ENCODE peak calls at places on chromosomes 3 and 15, in seven cellular contexts. One of them, this sample, is unnamed.

GRCh38 chr3:187974857-187975257 is 179.1 kb upstream of the LPP start:
- DNase-seq in left colon: no peak
- DNase-seq in astrocyte of the spinal cord: no peak
- DNase-seq in activated CD4-positive, alpha-beta T cell treated with anti-CD3 and anti-CD28 coated beads for 48 hours: no peak
- DNase-seq in Daoy: no peak
- DNase-seq in NCI-H460: no peak
- DNase-seq in stimulated activated CD8-positive, alpha-beta memory T cell treated with anti-CD3 and anti-CD28 coated beads, Interleukin-2, amount 100 ng/mL, for 1 hour: no peak
- DNase-seq in this sample: no peak

GRCh38 chr3:39501059-39501458 is 33.6 kb downstream of the MOBP start:
- DNase-seq in stimulated activated CD8-positive, alpha-beta memory T cell treated with anti-CD3 and anti-CD28 coated beads, Interleukin-2, amount 100 ng/mL, for 1 hour: no peak
- DNase-seq in left colon: no peak
- DNase-seq in activated CD4-positive, alpha-beta T cell treated with anti-CD3 and anti-CD28 coated beads for 48 hours: no peak
- DNase-seq in Daoy: no peak
- DNase-seq in NCI-H460: no peak
- DNase-seq in astrocyte of the spinal cord: no peak
- DNase-seq in this sample: no peak

GRCh38 chr3:173659972-173660371 is 262.4 kb downstream of the NLGN1 start:
- DNase-seq in left colon: no peak
- DNase-seq in activated CD4-positive, alpha-beta T cell treated with anti-CD3 and anti-CD28 coated beads for 48 hours: no peak
- DNase-seq in stimulated activated CD8-positive, alpha-beta memory T cell treated with anti-CD3 and anti-CD28 coated beads, Interleukin-2, amount 100 ng/mL, for 1 hour: no peak
- DNase-seq in astrocyte of the spinal cord: no peak
- DNase-seq in NCI-H460: no peak
- DNase-seq in Daoy: no peak
- DNase-seq in this sample: no peak

GRCh38 chr3:43998841-43999805 is 242.6 kb upstream of the TOPAZ1 start:
- DNase-seq in Daoy: peak; percentile 88
- DNase-seq in activated CD4-positive, alpha-beta T cell treated with anti-CD3 and anti-CD28 coated beads for 48 hours: no peak
- DNase-seq in left colon: peak; percentile 22
- DNase-seq in stimulated activated CD8-positive, alpha-beta memory T cell treated with anti-CD3 and anti-CD28 coated beads, Interleukin-2, amount 100 ng/mL, for 1 hour: no peak
- DNase-seq in NCI-H460: no peak
- DNase-seq in astrocyte of the spinal cord: peak; percentile 84
- DNase-seq in this sample: peak; percentile 69

GRCh38 chr3:157257101-157257500 is 97.2 kb upstream of the CCNL1 start:
- DNase-seq in left colon: no peak
- DNase-seq in astrocyte of the spinal cord: no peak
- DNase-seq in activated CD4-positive, alpha-beta T cell treated with anti-CD3 and anti-CD28 coated beads for 48 hours: no peak
- DNase-seq in NCI-H460: no peak
- DNase-seq in stimulated activated CD8-positive, alpha-beta memory T cell treated with anti-CD3 and anti-CD28 coated beads, Interleukin-2, amount 100 ng/mL, for 1 hour: no peak
- DNase-seq in Daoy: no peak
- DNase-seq in this sample: no peak

GRCh38 chr3:126127904-126128303 is 44.0 kb upstream of the SLC41A3 start:
- DNase-seq in Daoy: no peak
- DNase-seq in NCI-H460: no peak
- DNase-seq in astrocyte of the spinal cord: no peak
- DNase-seq in stimulated activated CD8-positive, alpha-beta memory T cell treated with anti-CD3 and anti-CD28 coated beads, Interleukin-2, amount 100 ng/mL, for 1 hour: no peak
- DNase-seq in left colon: no peak
- DNase-seq in activated CD4-positive, alpha-beta T cell treated with anti-CD3 and anti-CD28 coated beads for 48 hours: no peak
- DNase-seq in this sample: peak; percentile 12

GRCh38 chr3:6062226-6063187 is 798.4 kb upstream of the GRM7 start:
- DNase-seq in NCI-H460: no peak
- DNase-seq in activated CD4-positive, alpha-beta T cell treated with anti-CD3 and anti-CD28 coated beads for 48 hours: no peak
- DNase-seq in astrocyte of the spinal cord: no peak
- DNase-seq in stimulated activated CD8-positive, alpha-beta memory T cell treated with anti-CD3 and anti-CD28 coated beads, Interleukin-2, amount 100 ng/mL, for 1 hour: no peak
- DNase-seq in Daoy: no peak
- DNase-seq in left colon: no peak
- DNase-seq in this sample: no peak

GRCh38 chr15:57949374-57949938 is 116.1 kb downstream of the ALDH1A2 start:
- DNase-seq in NCI-H460: no peak
- DNase-seq in astrocyte of the spinal cord: no peak
- DNase-seq in stimulated activated CD8-positive, alpha-beta memory T cell treated with anti-CD3 and anti-CD28 coated beads, Interleukin-2, amount 100 ng/mL, for 1 hour: no peak
- DNase-seq in left colon: no peak
- DNase-seq in activated CD4-positive, alpha-beta T cell treated with anti-CD3 and anti-CD28 coated beads for 48 hours: no peak
- DNase-seq in Daoy: no peak
- DNase-seq in this sample: no peak

GRCh38 chr3:132378846-132379245 is 38.5 kb upstream of the DNAJC13 start:
- DNase-seq in Daoy: no peak
- DNase-seq in stimulated activated CD8-positive, alpha-beta memory T cell treated with anti-CD3 and anti-CD28 coated beads, Interleukin-2, amount 100 ng/mL, for 1 hour: no peak
- DNase-seq in NCI-H460: no peak
- DNase-seq in astrocyte of the spinal cord: no peak
- DNase-seq in activated CD4-positive, alpha-beta T cell treated with anti-CD3 and anti-CD28 coated beads for 48 hours: no peak
- DNase-seq in left colon: no peak
- DNase-seq in this sample: no peak

GRCh38 chr3:142894493-142894892 is 5.6 kb upstream of the PCOLCE2 start:
- DNase-seq in NCI-H460: no peak
- DNase-seq in Daoy: no peak
- DNase-seq in astrocyte of the spinal cord: no peak
- DNase-seq in left colon: no peak
- DNase-seq in stimulated activated CD8-positive, alpha-beta memory T cell treated with anti-CD3 and anti-CD28 coated beads, Interleukin-2, amount 100 ng/mL, for 1 hour: no peak
- DNase-seq in activated CD4-positive, alpha-beta T cell treated with anti-CD3 and anti-CD28 coated beads for 48 hours: no peak
- DNase-seq in this sample: no peak

GRCh38 chr3:134197681-134198261 is 52.9 kb downstream of the RYK start:
- DNase-seq in NCI-H460: peak; percentile 38
- DNase-seq in left colon: no peak
- DNase-seq in astrocyte of the spinal cord: peak; percentile 80
- DNase-seq in stimulated activated CD8-positive, alpha-beta memory T cell treated with anti-CD3 and anti-CD28 coated beads, Interleukin-2, amount 100 ng/mL, for 1 hour: no peak
- DNase-seq in Daoy: peak; percentile 66
- DNase-seq in activated CD4-positive, alpha-beta T cell treated with anti-CD3 and anti-CD28 coated beads for 48 hours: no peak
- DNase-seq in this sample: peak; percentile 47

GRCh38 chr15:91946075-91946474 is 92.6 kb downstream of the SLCO3A1 start:
- DNase-seq in activated CD4-positive, alpha-beta T cell treated with anti-CD3 and anti-CD28 coated beads for 48 hours: no peak
- DNase-seq in NCI-H460: no peak
- DNase-seq in stimulated activated CD8-positive, alpha-beta memory T cell treated with anti-CD3 and anti-CD28 coated beads, Interleukin-2, amount 100 ng/mL, for 1 hour: no peak
- DNase-seq in astrocyte of the spinal cord: no peak
- DNase-seq in Daoy: no peak
- DNase-seq in left colon: no peak
- DNase-seq in this sample: no peak

GRCh38 chr15:50774450-50774849 is 8.9 kb upstream of the SPPL2A start:
- DNase-seq in NCI-H460: no peak
- DNase-seq in left colon: no peak
- DNase-seq in activated CD4-positive, alpha-beta T cell treated with anti-CD3 and anti-CD28 coated beads for 48 hours: peak; percentile 9
- DNase-seq in stimulated activated CD8-positive, alpha-beta memory T cell treated with anti-CD3 and anti-CD28 coated beads, Interleukin-2, amount 100 ng/mL, for 1 hour: no peak
- DNase-seq in Daoy: no peak
- DNase-seq in astrocyte of the spinal cord: no peak
- DNase-seq in this sample: no peak

GRCh38 chr15:41928637-41929620 is 35.1 kb upstream of the SPTBN5 start:
- DNase-seq in Daoy: no peak
- DNase-seq in astrocyte of the spinal cord: no peak
- DNase-seq in stimulated activated CD8-positive, alpha-beta memory T cell treated with anti-CD3 and anti-CD28 coated beads, Interleukin-2, amount 100 ng/mL, for 1 hour: no peak
- DNase-seq in left colon: no peak
- DNase-seq in activated CD4-positive, alpha-beta T cell treated with anti-CD3 and anti-CD28 coated beads for 48 hours: peak; percentile 28
- DNase-seq in NCI-H460: peak; percentile 34
- DNase-seq in this sample: no peak

GRCh38 chr3:12658593-12659058 is 5.3 kb downstream of the RAF1 start:
- DNase-seq in stimulated activated CD8-positive, alpha-beta memory T cell treated with anti-CD3 and anti-CD28 coated beads, Interleukin-2, amount 100 ng/mL, for 1 hour: no peak
- DNase-seq in NCI-H460: no peak
- DNase-seq in astrocyte of the spinal cord: peak; percentile 82
- DNase-seq in Daoy: peak; percentile 45
- DNase-seq in left colon: no peak
- DNase-seq in activated CD4-positive, alpha-beta T cell treated with anti-CD3 and anti-CD28 coated beads for 48 hours: no peak
- DNase-seq in this sample: no peak

GRCh38 chr3:100216713-100217112 is 44.1 kb upstream of the TBC1D23 start:
- DNase-seq in left colon: no peak
- DNase-seq in stimulated activated CD8-positive, alpha-beta memory T cell treated with anti-CD3 and anti-CD28 coated beads, Interleukin-2, amount 100 ng/mL, for 1 hour: no peak
- DNase-seq in activated CD4-positive, alpha-beta T cell treated with anti-CD3 and anti-CD28 coated beads for 48 hours: no peak
- DNase-seq in Daoy: peak; percentile 16
- DNase-seq in astrocyte of the spinal cord: peak; percentile 49
- DNase-seq in NCI-H460: no peak
- DNase-seq in this sample: no peak

GRCh38 chr3:30258426-30259392 is 347.7 kb upstream of the TGFBR2 start:
- DNase-seq in left colon: no peak
- DNase-seq in Daoy: no peak
- DNase-seq in stimulated activated CD8-positive, alpha-beta memory T cell treated with anti-CD3 and anti-CD28 coated beads, Interleukin-2, amount 100 ng/mL, for 1 hour: no peak
- DNase-seq in astrocyte of the spinal cord: peak; percentile 51
- DNase-seq in NCI-H460: no peak
- DNase-seq in activated CD4-positive, alpha-beta T cell treated with anti-CD3 and anti-CD28 coated beads for 48 hours: no peak
- DNase-seq in this sample: peak; percentile 89

GRCh38 chr3:20511863-20512262 is 325.9 kb upstream of the SGO1 start:
- DNase-seq in activated CD4-positive, alpha-beta T cell treated with anti-CD3 and anti-CD28 coated beads for 48 hours: no peak
- DNase-seq in stimulated activated CD8-positive, alpha-beta memory T cell treated with anti-CD3 and anti-CD28 coated beads, Interleukin-2, amount 100 ng/mL, for 1 hour: no peak
- DNase-seq in NCI-H460: peak; percentile 13
- DNase-seq in astrocyte of the spinal cord: peak; percentile 69
- DNase-seq in Daoy: no peak
- DNase-seq in left colon: no peak
- DNase-seq in this sample: peak; percentile 38

GRCh38 chr3:88075497-88075896 is 16.4 kb downstream of the ZNF654 start:
- DNase-seq in left colon: no peak
- DNase-seq in activated CD4-positive, alpha-beta T cell treated with anti-CD3 and anti-CD28 coated beads for 48 hours: no peak
- DNase-seq in Daoy: no peak
- DNase-seq in NCI-H460: no peak
- DNase-seq in stimulated activated CD8-positive, alpha-beta memory T cell treated with anti-CD3 and anti-CD28 coated beads, Interleukin-2, amount 100 ng/mL, for 1 hour: no peak
- DNase-seq in astrocyte of the spinal cord: no peak
- DNase-seq in this sample: no peak

GRCh38 chr3:78879516-78879860 is 888.3 kb downstream of the ROBO1 start:
- DNase-seq in astrocyte of the spinal cord: no peak
- DNase-seq in stimulated activated CD8-positive, alpha-beta memory T cell treated with anti-CD3 and anti-CD28 coated beads, Interleukin-2, amount 100 ng/mL, for 1 hour: no peak
- DNase-seq in left colon: no peak
- DNase-seq in NCI-H460: no peak
- DNase-seq in Daoy: no peak
- DNase-seq in activated CD4-positive, alpha-beta T cell treated with anti-CD3 and anti-CD28 coated beads for 48 hours: no peak
- DNase-seq in this sample: no peak

GRCh38 chr15:80636675-80637074 is 58.4 kb upstream of the ABHD17C start:
- DNase-seq in Daoy: no peak
- DNase-seq in left colon: peak; percentile 31
- DNase-seq in activated CD4-positive, alpha-beta T cell treated with anti-CD3 and anti-CD28 coated beads for 48 hours: no peak
- DNase-seq in stimulated activated CD8-positive, alpha-beta memory T cell treated with anti-CD3 and anti-CD28 coated beads, Interleukin-2, amount 100 ng/mL, for 1 hour: no peak
- DNase-seq in NCI-H460: no peak
- DNase-seq in astrocyte of the spinal cord: no peak
- DNase-seq in this sample: no peak

GRCh38 chr3:174951023-174951422 is 91.9 kb downstream of the NAALADL2 start:
- DNase-seq in Daoy: peak; percentile 21
- DNase-seq in astrocyte of the spinal cord: peak; percentile 87
- DNase-seq in NCI-H460: no peak
- DNase-seq in left colon: no peak
- DNase-seq in activated CD4-positive, alpha-beta T cell treated with anti-CD3 and anti-CD28 coated beads for 48 hours: no peak
- DNase-seq in stimulated activated CD8-positive, alpha-beta memory T cell treated with anti-CD3 and anti-CD28 coated beads, Interleukin-2, amount 100 ng/mL, for 1 hour: no peak
- DNase-seq in this sample: no peak

GRCh38 chr3:45817788-45818523 is 21.6 kb upstream of the SLC6A20 start:
- DNase-seq in Daoy: peak; percentile 85
- DNase-seq in astrocyte of the spinal cord: peak; percentile 96
- DNase-seq in NCI-H460: no peak
- DNase-seq in activated CD4-positive, alpha-beta T cell treated with anti-CD3 and anti-CD28 coated beads for 48 hours: no peak
- DNase-seq in left colon: no peak
- DNase-seq in stimulated activated CD8-positive, alpha-beta memory T cell treated with anti-CD3 and anti-CD28 coated beads, Interleukin-2, amount 100 ng/mL, for 1 hour: no peak
- DNase-seq in this sample: peak; percentile 35

GRCh38 chr3:7562892-7563291 is 702.0 kb downstream of the GRM7 start:
- DNase-seq in activated CD4-positive, alpha-beta T cell treated with anti-CD3 and anti-CD28 coated beads for 48 hours: no peak
- DNase-seq in astrocyte of the spinal cord: no peak
- DNase-seq in left colon: no peak
- DNase-seq in NCI-H460: no peak
- DNase-seq in Daoy: no peak
- DNase-seq in stimulated activated CD8-positive, alpha-beta memory T cell treated with anti-CD3 and anti-CD28 coated beads, Interleukin-2, amount 100 ng/mL, for 1 hour: no peak
- DNase-seq in this sample: no peak

GRCh38 chr3:123147754-123148535 is 53.8 kb upstream of the SEC22A start:
- DNase-seq in Daoy: no peak
- DNase-seq in astrocyte of the spinal cord: no peak
- DNase-seq in activated CD4-positive, alpha-beta T cell treated with anti-CD3 and anti-CD28 coated beads for 48 hours: no peak
- DNase-seq in left colon: no peak
- DNase-seq in NCI-H460: no peak
- DNase-seq in stimulated activated CD8-positive, alpha-beta memory T cell treated with anti-CD3 and anti-CD28 coated beads, Interleukin-2, amount 100 ng/mL, for 1 hour: no peak
- DNase-seq in this sample: no peak

GRCh38 chr3:73874596-73874995 is 249.9 kb upstream of the PDZRN3 start:
- DNase-seq in Daoy: no peak
- DNase-seq in left colon: no peak
- DNase-seq in activated CD4-positive, alpha-beta T cell treated with anti-CD3 and anti-CD28 coated beads for 48 hours: no peak
- DNase-seq in NCI-H460: no peak
- DNase-seq in stimulated activated CD8-positive, alpha-beta memory T cell treated with anti-CD3 and anti-CD28 coated beads, Interleukin-2, amount 100 ng/mL, for 1 hour: no peak
- DNase-seq in astrocyte of the spinal cord: no peak
- DNase-seq in this sample: no peak

GRCh38 chr15:90266061-90266431 is 574 bp downstream of the NGRN start:
- DNase-seq in activated CD4-positive, alpha-beta T cell treated with anti-CD3 and anti-CD28 coated beads for 48 hours: peak; percentile 62
- DNase-seq in left colon: peak; percentile 53
- DNase-seq in NCI-H460: no peak
- DNase-seq in Daoy: peak; percentile 51
- DNase-seq in astrocyte of the spinal cord: no peak
- DNase-seq in stimulated activated CD8-positive, alpha-beta memory T cell treated with anti-CD3 and anti-CD28 coated beads, Interleukin-2, amount 100 ng/mL, for 1 hour: no peak
- DNase-seq in this sample: peak; percentile 58

GRCh38 chr3:30724863-30725262 is 118.5 kb downstream of the TGFBR2 start:
- DNase-seq in NCI-H460: no peak
- DNase-seq in astrocyte of the spinal cord: no peak
- DNase-seq in activated CD4-positive, alpha-beta T cell treated with anti-CD3 and anti-CD28 coated beads for 48 hours: no peak
- DNase-seq in left colon: no peak
- DNase-seq in Daoy: no peak
- DNase-seq in stimulated activated CD8-positive, alpha-beta memory T cell treated with anti-CD3 and anti-CD28 coated beads, Interleukin-2, amount 100 ng/mL, for 1 hour: no peak
- DNase-seq in this sample: no peak

GRCh38 chr15:26738996-26739395 is 33.9 kb downstream of the GABRB3 start:
- DNase-seq in Daoy: no peak
- DNase-seq in astrocyte of the spinal cord: no peak
- DNase-seq in NCI-H460: no peak
- DNase-seq in stimulated activated CD8-positive, alpha-beta memory T cell treated with anti-CD3 and anti-CD28 coated beads, Interleukin-2, amount 100 ng/mL, for 1 hour: no peak
- DNase-seq in left colon: no peak
- DNase-seq in activated CD4-positive, alpha-beta T cell treated with anti-CD3 and anti-CD28 coated beads for 48 hours: no peak
- DNase-seq in this sample: no peak

GRCh38 chr3:166223120-166223519 is 385.9 kb upstream of the BCHE start:
- DNase-seq in activated CD4-positive, alpha-beta T cell treated with anti-CD3 and anti-CD28 coated beads for 48 hours: no peak
- DNase-seq in left colon: no peak
- DNase-seq in Daoy: no peak
- DNase-seq in NCI-H460: no peak
- DNase-seq in stimulated activated CD8-positive, alpha-beta memory T cell treated with anti-CD3 and anti-CD28 coated beads, Interleukin-2, amount 100 ng/mL, for 1 hour: no peak
- DNase-seq in astrocyte of the spinal cord: no peak
- DNase-seq in this sample: peak; percentile 22

GRCh38 chr15:40534371-40534770 is 30.5 kb downstream of the CCDC32 start:
- DNase-seq in astrocyte of the spinal cord: no peak
- DNase-seq in activated CD4-positive, alpha-beta T cell treated with anti-CD3 and anti-CD28 coated beads for 48 hours: no peak
- DNase-seq in Daoy: no peak
- DNase-seq in stimulated activated CD8-positive, alpha-beta memory T cell treated with anti-CD3 and anti-CD28 coated beads, Interleukin-2, amount 100 ng/mL, for 1 hour: no peak
- DNase-seq in NCI-H460: no peak
- DNase-seq in left colon: no peak
- DNase-seq in this sample: no peak

GRCh38 chr15:46576611-46577010 is 941.8 kb downstream of the SQOR start:
- DNase-seq in NCI-H460: no peak
- DNase-seq in astrocyte of the spinal cord: no peak
- DNase-seq in activated CD4-positive, alpha-beta T cell treated with anti-CD3 and anti-CD28 coated beads for 48 hours: no peak
- DNase-seq in left colon: peak; percentile 39
- DNase-seq in stimulated activated CD8-positive, alpha-beta memory T cell treated with anti-CD3 and anti-CD28 coated beads, Interleukin-2, amount 100 ng/mL, for 1 hour: no peak
- DNase-seq in Daoy: no peak
- DNase-seq in this sample: peak; percentile 70

GRCh38 chr15:86336051-86336788 is 256.5 kb downstream of the AGBL1 start:
- DNase-seq in stimulated activated CD8-positive, alpha-beta memory T cell treated with anti-CD3 and anti-CD28 coated beads, Interleukin-2, amount 100 ng/mL, for 1 hour: no peak
- DNase-seq in NCI-H460: no peak
- DNase-seq in astrocyte of the spinal cord: peak; percentile 80
- DNase-seq in Daoy: peak; percentile 0
- DNase-seq in activated CD4-positive, alpha-beta T cell treated with anti-CD3 and anti-CD28 coated beads for 48 hours: peak; percentile 27
- DNase-seq in left colon: no peak
- DNase-seq in this sample: no peak

GRCh38 chr3:45135959-45136358 is 10.2 kb downstream of the CDCP1 start:
- DNase-seq in stimulated activated CD8-positive, alpha-beta memory T cell treated with anti-CD3 and anti-CD28 coated beads, Interleukin-2, amount 100 ng/mL, for 1 hour: no peak
- DNase-seq in NCI-H460: no peak
- DNase-seq in Daoy: no peak
- DNase-seq in astrocyte of the spinal cord: no peak
- DNase-seq in activated CD4-positive, alpha-beta T cell treated with anti-CD3 and anti-CD28 coated beads for 48 hours: no peak
- DNase-seq in left colon: no peak
- DNase-seq in this sample: no peak

GRCh38 chr3:183317886-183318845 is 65.1 kb downstream of the B3GNT5 start:
- DNase-seq in NCI-H460: no peak
- DNase-seq in astrocyte of the spinal cord: peak; percentile 65
- DNase-seq in stimulated activated CD8-positive, alpha-beta memory T cell treated with anti-CD3 and anti-CD28 coated beads, Interleukin-2, amount 100 ng/mL, for 1 hour: no peak
- DNase-seq in left colon: no peak
- DNase-seq in Daoy: no peak
- DNase-seq in activated CD4-positive, alpha-beta T cell treated with anti-CD3 and anti-CD28 coated beads for 48 hours: no peak
- DNase-seq in this sample: no peak

GRCh38 chr3:10529809-10530208 is 24.4 kb upstream of the ATP2B2 start:
- DNase-seq in stimulated activated CD8-positive, alpha-beta memory T cell treated with anti-CD3 and anti-CD28 coated beads, Interleukin-2, amount 100 ng/mL, for 1 hour: no peak
- DNase-seq in left colon: no peak
- DNase-seq in activated CD4-positive, alpha-beta T cell treated with anti-CD3 and anti-CD28 coated beads for 48 hours: no peak
- DNase-seq in astrocyte of the spinal cord: no peak
- DNase-seq in NCI-H460: no peak
- DNase-seq in Daoy: no peak
- DNase-seq in this sample: no peak

GRCh38 chr3:37272743-37273142 is 98.4 kb upstream of the LRRFIP2 start:
- DNase-seq in Daoy: no peak
- DNase-seq in stimulated activated CD8-positive, alpha-beta memory T cell treated with anti-CD3 and anti-CD28 coated beads, Interleukin-2, amount 100 ng/mL, for 1 hour: no peak
- DNase-seq in NCI-H460: no peak
- DNase-seq in astrocyte of the spinal cord: no peak
- DNase-seq in left colon: no peak
- DNase-seq in activated CD4-positive, alpha-beta T cell treated with anti-CD3 and anti-CD28 coated beads for 48 hours: no peak
- DNase-seq in this sample: no peak